ENCODE peak calls at places on chromosomes 16 and 17, in seven cellular contexts. H, O, B, I, K, C and M are unnamed samples.

GRCh38 chr17:27481327-27481726 is 25.1 kb downstream of the KSR1 start:
- DNase-seq in O (no peak), C (no peak), I (no peak), H (no peak), B (no peak), K (no peak), M (no peak)

GRCh38 chr17:69677130-69677529 is 262.6 kb downstream of the MAP2K6 start:
- DNase-seq in B (no peak), I (no peak), K (no peak), H (no peak), O (no peak), C (peak), M (no peak)

GRCh38 chr17:74749262-74750038 is 1.0 kb downstream of the NHERF1 start:
- DNase-seq in I (peak), O (no peak), C (no peak), H (no peak), B (no peak), K (no peak), M (peak)

GRCh38 chr16:46607529-46607928 is 13.7 kb downstream of the SHCBP1 start:
- DNase-seq in O (peak), K (no peak), I (no peak), C (peak), H (peak), B (no peak), M (no peak)

GRCh38 chr16:89041571-89042481 is 51.8 kb upstream of the ACSF3 start:
- DNase-seq in O (no peak), B (no peak), K (no peak), C (no peak), H (no peak), I (no peak), M (peak)

GRCh38 chr17:77375917-77376651 is 235.3 kb downstream of the SEC14L1 start:
- DNase-seq in H (peak), K (peak), O (peak), B (peak), I (no peak), C (peak), M (peak)

GRCh38 chr16:8951447-8952280 is 12.0 kb downstream of the USP7 start:
- DNase-seq in O (no peak), B (no peak), K (no peak), C (no peak), I (no peak), H (no peak), M (no peak)

GRCh38 chr16:3087836-3088235 is 11.3 kb downstream of the ZSCAN10 start:
- DNase-seq in B (no peak), O (no peak), H (no peak), I (no peak), K (no peak), C (no peak), M (no peak)

GRCh38 chr16:25177831-25178688 is 38.7 kb upstream of the AQP8 start:
- DNase-seq in O (no peak), K (no peak), I (peak), B (no peak), H (no peak), C (no peak), M (peak)

GRCh38 chr17:57785032-57785431 is 39.9 kb upstream of the CCDC182 start:
- DNase-seq in B (no peak), C (peak), K (peak), H (no peak), I (peak), O (peak), M (no peak)

GRCh38 chr16:77170805-77171204 is 20.2 kb upstream of the MON1B start:
- DNase-seq in K (no peak), O (no peak), C (no peak), I (no peak), H (no peak), B (no peak), M (no peak)

GRCh38 chr17:81280571-81280970 is 14.5 kb downstream of the SLC38A10 start:
- DNase-seq in O (no peak), C (no peak), K (no peak), H (no peak), B (no peak), I (no peak), M (no peak)

GRCh38 chr17:66904760-66905637 is 59.5 kb upstream of the CACNG4 start:
- DNase-seq in O (peak), B (no peak), I (peak), K (no peak), C (peak), H (no peak), M (no peak)

GRCh38 chr17:50087246-50087911 is 7.8 kb upstream of the PDK2 start:
- DNase-seq in O (peak), C (peak), I (peak), K (peak), B (peak), H (no peak), M (peak)

GRCh38 chr17:4327638-4328037 is 38.8 kb downstream of the UBE2G1 start:
- DNase-seq in I (no peak), O (no peak), H (peak), C (peak), B (no peak), K (no peak), M (no peak)

GRCh38 chr17:62652251-62653001 is 25.0 kb downstream of the MRC2 start:
- DNase-seq in H (no peak), K (peak), O (peak), I (peak), B (peak), C (peak), M (peak)
- H3K4me3 ChIP-seq in H (peak), K (peak), O (peak), I (peak), B (peak), C (peak), M (peak)

GRCh38 chr17:61398721-61399130 is 917 bp upstream of the TBX2 start:
- DNase-seq in K (no peak), I (no peak), B (no peak), O (no peak), C (no peak), H (no peak), M (no peak)
- H3K4me3 ChIP-seq in K (peak), I (peak), B (peak), O (peak), C (peak), H (peak), M (peak)

GRCh38 chr16:1878256-1878655 is 6.3 kb upstream of the MEIOB start:
- DNase-seq in I (no peak), K (no peak), C (no peak), B (no peak), O (no peak), H (no peak), M (no peak)
- H3K4me3 ChIP-seq in I (no peak), K (no peak), C (no peak), B (no peak), O (no peak), H (no peak), M (no peak)

GRCh38 chr16:54577566-54578180 is 291.1 kb upstream of the IRX3 start:
- DNase-seq in O (no peak), C (no peak), B (no peak), K (no peak), I (no peak), H (no peak), M (no peak)
- H3K4me3 ChIP-seq in O (no peak), C (no peak), B (no peak), K (no peak), I (no peak), H (no peak), M (no peak)

GRCh38 chr17:2566056-2566455 is 27.4 kb upstream of the PAFAH1B1 start:
- DNase-seq in C (no peak), B (no peak), O (no peak), H (no peak), I (no peak), K (no peak), M (no peak)

DNA sequence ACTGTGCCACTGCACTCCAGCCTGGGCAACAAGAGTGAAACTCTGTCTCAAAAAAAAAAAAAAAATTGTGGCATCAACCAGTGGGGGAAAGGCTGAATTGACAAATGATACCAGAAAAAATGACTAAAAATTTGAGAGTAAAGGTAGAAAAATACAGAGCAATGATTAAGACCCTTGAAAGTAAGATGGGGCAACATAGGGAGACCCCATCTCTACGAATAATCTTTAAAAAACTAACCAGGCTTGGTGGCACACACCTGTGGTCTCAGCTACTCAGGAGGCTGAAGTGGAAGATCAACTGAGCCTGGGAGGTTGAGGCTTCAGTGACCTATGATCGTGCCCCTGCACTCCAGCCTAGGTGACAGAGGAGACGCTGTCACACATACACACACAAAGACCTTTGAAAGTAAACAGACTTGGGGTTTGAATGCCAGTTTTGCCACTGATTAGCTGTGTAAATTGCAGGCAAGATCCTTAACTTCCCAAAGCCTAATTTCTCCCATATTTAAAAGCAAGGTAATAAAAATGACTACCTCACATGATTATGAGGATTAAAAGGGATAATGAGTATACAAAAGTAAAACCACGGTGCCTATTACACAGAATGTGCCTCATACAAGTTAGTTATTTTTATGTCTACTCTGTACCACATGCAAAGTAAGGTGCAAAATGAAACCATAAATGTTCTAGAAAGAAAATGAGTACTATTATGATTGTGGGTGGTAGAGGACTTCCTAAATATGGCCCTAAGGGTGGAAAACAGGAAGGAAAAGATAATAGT is 21.7 kb upstream of the PAFAH1B1 start:
- DNase-seq in K (no peak), B (no peak), C (no peak), H (no peak), O (no peak), I (no peak), M (no peak)
- H3K4me3 ChIP-seq in K (no peak), B (no peak), C (no peak), H (no peak), O (no peak), I (no peak), M (no peak)